ENCODE peak calls at places on chromosomes 12 and 14, in five cellular contexts. B is spleen; P is stimulated activated naive CD8-positive, alpha-beta T cell treated with anti-CD3 and anti-CD28 coated beads, Interleukin-15, Interleukin-2, amounts not matched to agents 100 U/mL and 50 U/mL, for 24 hours; A is HTR-8/SVneo; G is Peyer's patch. D is an unnamed sample.
A peak's percentile ranks its signal among the peaks of the same experiment; 100 is the strongest.

GRCh38 chr12:119227292-119227691 is 48.6 kb downstream of the HSPB8 start:
- DNase-seq in P (no peak), A (no peak), G (no peak), B (no peak), D (no peak)

GRCh38 chr14:61253064-61253753 is 27.9 kb downstream of the TMEM30B start:
- DNase-seq in P (no peak), B (no peak), A (no peak), G (no peak), D (no peak)

GRCh38 chr12:12178545-12178944 is 88.3 kb downstream of the LRP6 start:
- DNase-seq in B (no peak), P (no peak), G (no peak), A (no peak), D (no peak)

GRCh38 chr14:68787235-68787727 is 5.6 kb downstream of the ZFP36L1 start:
- DNase-seq in A (no peak), G (peak; percentile 47), B (peak; percentile 82), P (peak; percentile 43), D (no peak)

GRCh38 chr14:28867571-28867970 is 101.0 kb downstream of the FOXG1 start:
- DNase-seq in B (no peak), P (no peak), A (no peak), G (no peak), D (no peak)

GRCh38 chr14:59919582-59920377 is at the start of gene LRRC9:
- DNase-seq in P (peak; percentile 14), B (peak; percentile 76), G (no peak), A (peak; percentile 26), D (peak; percentile 92)

GRCh38 chr12:106309671-106310313 is 7.3 kb downstream of the TCP11L2 start:
- DNase-seq in A (peak; percentile 33), G (no peak), B (no peak), P (no peak), D (no peak)

GRCh38 chr12:34218193-34219045 is 196.1 kb downstream of the ALG10 start:
- DNase-seq in A (peak; percentile 45), G (peak; percentile 36), P (peak; percentile 73), B (peak; percentile 82), D (peak; percentile 84)

GRCh38 chr12:87760943-87761342 is 268.3 kb downstream of the C12orf50 start:
- DNase-seq in G (no peak), A (no peak), B (no peak), P (no peak), D (no peak)

GRCh38 chr14:43786066-43786762 is 720.9 kb downstream of the FSCB start:
- DNase-seq in A (no peak), G (no peak), B (no peak), P (no peak), D (no peak)

GRCh38 chr12:32437095-32437515 is 37.7 kb downstream of the FGD4 start:
- DNase-seq in B (no peak), P (no peak), A (peak; percentile 51), G (no peak), D (no peak)

GRCh38 chr12:113658030-113658655 is 186.5 kb upstream of the LHX5 start:
- DNase-seq in B (no peak), P (no peak), A (no peak), G (no peak), D (no peak)

GRCh38 chr12:122988036-122988435 is 7.6 kb downstream of the ARL6IP4 start:
- DNase-seq in A (no peak), G (no peak), B (no peak), P (no peak), D (no peak)

GRCh38 chr12:55142896-55143870 is 17.0 kb downstream of the OR9K2 start:
- DNase-seq in A (peak; percentile 13), B (no peak), G (peak; percentile 44), P (peak; percentile 57), D (peak; percentile 69)

GRCh38 chr14:30077946-30078345 is 150.3 kb upstream of the PRKD1 start:
- DNase-seq in P (no peak), A (no peak), G (no peak), B (no peak), D (no peak)

GRCh38 chr14:61153436-61153835 is 127.7 kb downstream of the TMEM30B start:
- DNase-seq in B (no peak), P (no peak), A (peak; percentile 94), G (no peak), D (no peak)

GRCh38 chr12:91077228-91077954 is 19.6 kb upstream of the KERA start:
- DNase-seq in P (no peak), A (no peak), B (no peak), G (no peak), D (no peak)

GRCh38 chr12:63930971-63931370 is 86.5 kb downstream of the SRGAP1 start:
- DNase-seq in A (no peak), P (no peak), B (no peak), G (no peak), D (no peak)

GRCh38 chr12:122500685-122501488 is at the start of gene ZCCHC8:
- DNase-seq in B (peak; percentile 99), A (peak; percentile 98), G (peak; percentile 97), P (peak; percentile 97), D (peak; percentile 98)

GRCh38 chr12:93466625-93467350 is 526 bp upstream of the MRPL42 start:
- DNase-seq in B (no peak), A (no peak), G (no peak), P (no peak), D (no peak)

GRCh38 chr12:30582943-30583342 is 112.7 kb downstream of the IPO8 start:
- DNase-seq in B (no peak), G (no peak), P (no peak), A (no peak), D (no peak)

GRCh38 chr12:78898416-78898815 is 33.8 kb downstream of the SYT1 start:
- DNase-seq in G (no peak), B (no peak), P (no peak), A (no peak), D (peak; percentile 52)

GRCh38 chr12:99281277-99281676 is 366.3 kb upstream of the GARIN6 start:
- DNase-seq in B (no peak), G (no peak), A (no peak), P (no peak), D (no peak)

GRCh38 chr14:77707355-77707723 is 484 bp downstream of the ALKBH1 start:
- DNase-seq in G (no peak), B (no peak), A (peak; percentile 32), P (peak; percentile 14), D (peak; percentile 12)

GRCh38 chr14:96270565-96271420 is 14.8 kb downstream of the BDKRB1 start:
- DNase-seq in G (no peak), P (no peak), A (no peak), B (no peak), D (no peak)

GRCh38 chr12:94954029-94954685 is 49.3 kb downstream of the NDUFA12 start:
- DNase-seq in A (peak; percentile 14), G (no peak), B (no peak), P (no peak), D (no peak)

GRCh38 chr14:87343641-87344040 is 649.3 kb downstream of the GALC start:
- DNase-seq in G (no peak), B (no peak), P (no peak), A (no peak), D (no peak)

GRCh38 chr12:83476695-83477094 is 790.0 kb downstream of the TMTC2 start:
- DNase-seq in A (no peak), G (no peak), B (no peak), P (no peak), D (no peak)